ENCODE peak calls at places on chromosome 22, in six cellular contexts. One of them, this sample, is unnamed.

GRCh38 chr22:27810566-27810965 is 9.0 kb upstream of the MN1 start:
- DNase-seq in body of pancreas: peak; percentile 59
- DNase-seq in activated gamma-delta T cell treated with Interleukin-2 at 50 U/mL for 16 hours: no peak
- DNase-seq in iPS DF 19.7: no peak
- DNase-seq in spleen: no peak
- DNase-seq in NCI-H748 treated with DMSO at 0.1 percent for 48 hours: no peak
- DNase-seq in this sample: no peak

GRCh38 chr22:49564054-49564453 is 263.6 kb downstream of the BRD1 start:
- DNase-seq in body of pancreas: no peak
- DNase-seq in activated gamma-delta T cell treated with Interleukin-2 at 50 U/mL for 16 hours: no peak
- DNase-seq in iPS DF 19.7: no peak
- DNase-seq in spleen: no peak
- DNase-seq in NCI-H748 treated with DMSO at 0.1 percent for 48 hours: no peak
- DNase-seq in this sample: no peak

GRCh38 chr22:30326704-30327362 is at the start of gene TBC1D10A:
- DNase-seq in body of pancreas: peak; percentile 98
- DNase-seq in activated gamma-delta T cell treated with Interleukin-2 at 50 U/mL for 16 hours: peak; percentile 94
- DNase-seq in iPS DF 19.7: peak; percentile 75
- DNase-seq in spleen: peak; percentile 97
- DNase-seq in NCI-H748 treated with DMSO at 0.1 percent for 48 hours: peak; percentile 75
- DNase-seq in this sample: peak; percentile 86

GRCh38 chr22:17228725-17229126 is 9.5 kb upstream of the ADA2 start:
- DNase-seq in body of pancreas: peak; percentile 14
- DNase-seq in activated gamma-delta T cell treated with Interleukin-2 at 50 U/mL for 16 hours: no peak
- DNase-seq in iPS DF 19.7: no peak
- DNase-seq in spleen: no peak
- DNase-seq in NCI-H748 treated with DMSO at 0.1 percent for 48 hours: no peak
- DNase-seq in this sample: no peak

GRCh38 chr22:39707816-39708215 is 137.3 kb downstream of the CACNA1I start:
- DNase-seq in body of pancreas: no peak
- DNase-seq in activated gamma-delta T cell treated with Interleukin-2 at 50 U/mL for 16 hours: no peak
- DNase-seq in iPS DF 19.7: no peak
- DNase-seq in spleen: no peak
- DNase-seq in NCI-H748 treated with DMSO at 0.1 percent for 48 hours: no peak
- DNase-seq in this sample: no peak

GRCh38 chr22:20604092-20604747 is 96.8 kb downstream of the MED15 start:
- DNase-seq in body of pancreas: no peak
- DNase-seq in activated gamma-delta T cell treated with Interleukin-2 at 50 U/mL for 16 hours: no peak
- DNase-seq in iPS DF 19.7: no peak
- DNase-seq in spleen: no peak
- DNase-seq in NCI-H748 treated with DMSO at 0.1 percent for 48 hours: no peak
- DNase-seq in this sample: no peak

GRCh38 chr22:43277987-43278601 is 65.1 kb downstream of the SCUBE1 start:
- DNase-seq in body of pancreas: no peak
- DNase-seq in activated gamma-delta T cell treated with Interleukin-2 at 50 U/mL for 16 hours: no peak
- DNase-seq in iPS DF 19.7: no peak
- DNase-seq in spleen: no peak
- DNase-seq in NCI-H748 treated with DMSO at 0.1 percent for 48 hours: peak; percentile 55
- DNase-seq in this sample: no peak

GRCh38 chr22:27752771-27753170 is 48.8 kb downstream of the MN1 start:
- DNase-seq in body of pancreas: no peak
- DNase-seq in activated gamma-delta T cell treated with Interleukin-2 at 50 U/mL for 16 hours: no peak
- DNase-seq in iPS DF 19.7: no peak
- DNase-seq in spleen: peak; percentile 69
- DNase-seq in NCI-H748 treated with DMSO at 0.1 percent for 48 hours: no peak
- DNase-seq in this sample: no peak

GRCh38 chr22:37008365-37008764 is 10.9 kb downstream of the TST start:
- DNase-seq in body of pancreas: no peak
- DNase-seq in activated gamma-delta T cell treated with Interleukin-2 at 50 U/mL for 16 hours: no peak
- DNase-seq in iPS DF 19.7: no peak
- DNase-seq in spleen: no peak
- DNase-seq in NCI-H748 treated with DMSO at 0.1 percent for 48 hours: no peak
- DNase-seq in this sample: no peak

GRCh38 chr22:36233796-36234195 is 5.5 kb downstream of the APOL2 start:
- DNase-seq in body of pancreas: no peak
- DNase-seq in activated gamma-delta T cell treated with Interleukin-2 at 50 U/mL for 16 hours: no peak
- DNase-seq in iPS DF 19.7: no peak
- DNase-seq in spleen: no peak
- DNase-seq in NCI-H748 treated with DMSO at 0.1 percent for 48 hours: no peak
- DNase-seq in this sample: no peak

GRCh38 chr22:17007257-17007656 is 765 bp downstream of the GAB4 start:
- DNase-seq in body of pancreas: no peak
- DNase-seq in activated gamma-delta T cell treated with Interleukin-2 at 50 U/mL for 16 hours: no peak
- DNase-seq in iPS DF 19.7: no peak
- DNase-seq in spleen: no peak
- DNase-seq in NCI-H748 treated with DMSO at 0.1 percent for 48 hours: no peak
- DNase-seq in this sample: no peak

GRCh38 chr22:37318255-37319109 is 36.2 kb downstream of the CYTH4 start:
- DNase-seq in body of pancreas: no peak
- DNase-seq in activated gamma-delta T cell treated with Interleukin-2 at 50 U/mL for 16 hours: no peak
- DNase-seq in iPS DF 19.7: no peak
- DNase-seq in spleen: no peak
- DNase-seq in NCI-H748 treated with DMSO at 0.1 percent for 48 hours: no peak
- DNase-seq in this sample: no peak

GRCh38 chr22:49199224-49199623 is 628.4 kb downstream of the BRD1 start:
- DNase-seq in body of pancreas: no peak
- DNase-seq in activated gamma-delta T cell treated with Interleukin-2 at 50 U/mL for 16 hours: no peak
- DNase-seq in iPS DF 19.7: no peak
- DNase-seq in spleen: peak; percentile 30
- DNase-seq in NCI-H748 treated with DMSO at 0.1 percent for 48 hours: no peak
- DNase-seq in this sample: no peak

GRCh38 chr22:18056161-18056666 is 21.6 kb upstream of the PEX26 start:
- DNase-seq in body of pancreas: peak; percentile 41
- DNase-seq in activated gamma-delta T cell treated with Interleukin-2 at 50 U/mL for 16 hours: no peak
- DNase-seq in iPS DF 19.7: no peak
- DNase-seq in spleen: peak; percentile 84
- DNase-seq in NCI-H748 treated with DMSO at 0.1 percent for 48 hours: no peak
- DNase-seq in this sample: no peak

GRCh38 chr22:44710474-44711235 is 8.7 kb downstream of the PRR5 start:
- DNase-seq in body of pancreas: no peak
- DNase-seq in activated gamma-delta T cell treated with Interleukin-2 at 50 U/mL for 16 hours: peak; percentile 35
- DNase-seq in iPS DF 19.7: no peak
- DNase-seq in spleen: peak; percentile 80
- DNase-seq in NCI-H748 treated with DMSO at 0.1 percent for 48 hours: no peak
- DNase-seq in this sample: peak; percentile 50

This sample was measured in effector memory CD8-positive, alpha-beta T cell.